ENCODE peak calls at places on chromosomes 12 and 14, in eight cellular contexts. Q is upper lobe of right lung, T is heart left ventricle, O is Peyer's patch, D is BE2C, H is HFF-Myc, L is endothelial cell, N is progenitor cell of endocrine pancreas. I is an unnamed sample.

GRCh38 chr12:27331299-27331926 is 1.2 kb upstream of the BMAL2 start:
- DNase-seq in L (no peak), Q (no peak), H (peak; percentile 72), O (no peak), T (no peak), D (no peak), N (no peak), I (peak; percentile 46)

GRCh38 chr14:37480446-37481290 is 114.4 kb downstream of the FOXA1 start:
- DNase-seq in H (peak; percentile 33), Q (no peak), T (no peak), N (no peak), L (no peak), O (no peak), D (no peak), I (no peak)

GRCh38 chr14:68926236-68926635 is 52.9 kb downstream of the ACTN1 start:
- DNase-seq in N (no peak), T (no peak), D (no peak), L (no peak), H (no peak), O (no peak), Q (no peak), I (no peak)

GRCh38 chr12:47905313-47905730 is 528 bp upstream of the VDR start:
- DNase-seq in H (no peak), L (peak; percentile 36), T (peak; percentile 57), Q (peak; percentile 89), N (peak; percentile 70), O (peak; percentile 84), D (no peak), I (no peak)

GRCh38 chr12:103705927-103706326 is 118.9 kb downstream of the STAB2 start:
- DNase-seq in N (no peak), D (no peak), O (no peak), T (no peak), Q (no peak), H (no peak), L (peak; percentile 7), I (no peak)

GRCh38 chr12:13135336-13136178 is 32.1 kb upstream of the GSG1 start:
- DNase-seq in H (no peak), L (no peak), D (no peak), Q (peak; percentile 93), T (no peak), O (no peak), N (no peak), I (no peak)

GRCh38 chr14:78975734-78976133 is 805.6 kb downstream of the NRXN3 start:
- DNase-seq in N (no peak), D (no peak), Q (no peak), L (no peak), O (no peak), T (no peak), H (no peak), I (no peak)

GRCh38 chr12:131883521-131883900 is 10.9 kb upstream of the ULK1 start:
- DNase-seq in T (no peak), L (no peak), Q (no peak), N (no peak), D (no peak), O (no peak), H (no peak), I (no peak)

GRCh38 chr12:92056290-92056689 is 89.4 kb downstream of the BTG1 start:
- DNase-seq in Q (no peak), N (no peak), L (no peak), T (no peak), D (no peak), H (no peak), O (no peak), I (no peak)

GRCh38 chr14:20723458-20723857 is 22.2 kb upstream of the EDDM3A start:
- DNase-seq in L (no peak), D (no peak), T (no peak), N (no peak), O (no peak), H (no peak), Q (no peak), I (no peak)

GRCh38 chr14:51319181-51319597 is 79.1 kb downstream of the TMX1 start:
- DNase-seq in T (no peak), D (no peak), N (no peak), Q (no peak), L (no peak), O (no peak), H (no peak), I (no peak)

GRCh38 chr12:118299791-118300460 is 72.8 kb downstream of the TAOK3 start:
- DNase-seq in O (no peak), L (no peak), Q (no peak), H (no peak), N (no peak), D (no peak), T (no peak), I (no peak)

GRCh38 chr14:33528655-33529054 is 422.2 kb downstream of the EGLN3 start:
- DNase-seq in N (no peak), T (no peak), D (no peak), Q (no peak), H (no peak), O (no peak), L (no peak), I (no peak)

GRCh38 chr14:55482936-55483605 is 42.7 kb upstream of the TBPL2 start:
- DNase-seq in L (no peak), N (no peak), O (no peak), D (no peak), Q (no peak), H (no peak), T (no peak), I (no peak)

GRCh38 chr14:74570696-74571095 is 41.3 kb downstream of the LTBP2 start:
- DNase-seq in O (no peak), T (no peak), H (no peak), Q (no peak), D (no peak), N (no peak), L (no peak), I (no peak)

GRCh38 chr14:61631044-61631692 is 64.1 kb upstream of the HIF1A start:
- DNase-seq in L (no peak), N (no peak), T (no peak), D (no peak), Q (no peak), O (no peak), H (no peak), I (no peak)

GRCh38 chr12:54890339-54890738 is 36.0 kb downstream of the MUCL1 start:
- DNase-seq in O (no peak), D (no peak), Q (no peak), N (no peak), H (no peak), T (no peak), L (no peak), I (no peak)

GRCh38 chr14:75837151-75837787 is 144.5 kb downstream of the TGFB3 start:
- DNase-seq in D (no peak), N (no peak), H (no peak), T (no peak), O (no peak), Q (no peak), L (no peak), I (no peak)

GRCh38 chr14:68978550-68978911 is 571 bp downstream of the ACTN1 start:
- DNase-seq in O (peak; percentile 69), T (peak; percentile 78), L (peak; percentile 71), H (no peak), N (peak; percentile 64), D (peak; percentile 64), Q (peak; percentile 91), I (no peak)

GRCh38 chr12:56565510-56566101 is 44.0 kb downstream of the RBMS2 start:
- DNase-seq in O (peak; percentile 84), H (peak; percentile 67), T (peak; percentile 90), N (no peak), L (peak; percentile 72), Q (peak; percentile 71), D (no peak), I (no peak)

GRCh38 chr12:25924535-25925001 is 33.9 kb upstream of the RASSF8 start:
- DNase-seq in Q (no peak), N (no peak), O (no peak), D (no peak), H (peak; percentile 12), T (no peak), L (no peak), I (no peak)

GRCh38 chr14:22225526-22226133 is 363.4 kb downstream of the DAD1 start:
- DNase-seq in Q (no peak), T (no peak), H (no peak), N (no peak), D (no peak), L (no peak), O (no peak), I (no peak)

GRCh38 chr14:55780156-55780946 is 200.3 kb downstream of the KTN1 start:
- DNase-seq in T (peak; percentile 40), Q (no peak), D (no peak), O (no peak), N (no peak), L (no peak), H (no peak), I (no peak)

DNA sequence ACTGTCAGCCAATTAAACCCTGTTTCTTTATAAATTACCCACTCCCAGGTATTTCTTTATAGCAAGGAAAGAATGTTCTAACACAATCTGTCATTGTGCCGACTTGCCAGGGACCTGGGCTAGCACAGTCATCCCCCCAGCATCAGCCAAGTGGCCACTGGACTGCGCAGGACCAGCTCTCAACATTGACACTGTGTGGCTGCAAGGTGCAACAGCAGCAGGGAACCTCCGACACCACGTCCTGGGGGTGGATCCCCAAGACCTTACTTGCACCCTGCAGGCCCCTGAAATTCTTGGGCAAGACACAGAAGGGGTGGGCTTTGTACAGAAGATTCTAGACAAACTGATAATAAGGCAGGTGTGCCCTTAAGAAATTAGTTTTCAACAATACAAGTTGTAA is 309.5 kb downstream of the GLT1D1 start:
- DNase-seq in T (no peak), Q (no peak), L (no peak), H (no peak), D (no peak), O (no peak), N (no peak), I (no peak)
- TF ChIP-seq CTCF in T (no peak), Q (no peak), L (no peak), H (no peak), D (no peak), O (no peak), N (no peak), I (no peak)

GRCh38 chr12:130752692-130753230 is 36.7 kb upstream of the RIMBP2 start:
- DNase-seq in Q (no peak), H (no peak), L (no peak), N (no peak), T (no peak), O (no peak), D (peak; percentile 80), I (no peak)
- TF ChIP-seq CTCF in Q (no peak), H (no peak), L (no peak), N (peak; percentile 39), T (no peak), O (no peak), D (peak; percentile 55), I (no peak)

DNA sequence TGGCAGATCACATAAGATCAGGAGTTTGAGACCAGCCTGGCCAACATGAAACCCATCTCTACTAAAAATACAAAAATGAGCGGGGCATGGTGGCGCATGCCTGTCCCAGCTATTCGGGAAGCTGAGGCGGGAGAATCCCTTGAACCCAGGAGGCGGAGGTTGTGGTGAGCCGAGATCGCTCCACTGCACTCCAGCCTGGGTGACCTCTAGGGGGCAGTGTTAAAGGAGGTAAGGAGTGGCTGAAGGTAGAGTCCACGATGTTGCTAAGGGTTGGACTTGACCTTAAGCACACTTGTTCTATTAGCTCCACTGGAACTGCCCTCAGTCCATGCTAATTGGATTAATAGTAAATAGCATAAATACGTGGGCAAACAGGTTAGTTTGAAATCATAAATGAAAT is 62.4 kb upstream of the PSMC1 start:
- DNase-seq in O (no peak), Q (no peak), H (no peak), L (peak; percentile 22), N (no peak), T (no peak), D (peak; percentile 27), I (no peak)
- TF ChIP-seq CTCF in O (no peak), Q (peak; percentile 39), H (peak; percentile 50), L (no peak), N (peak; percentile 38), T (no peak), D (peak; percentile 62), I (peak; percentile 52)

GRCh38 chr12:45234134-45234865 is 18.4 kb downstream of the ANO6 start:
- DNase-seq in O (no peak), H (peak; percentile 92), L (peak; percentile 12), T (peak; percentile 47), Q (no peak), N (no peak), D (peak; percentile 44), I (no peak)
- TF ChIP-seq CTCF in O (no peak), H (no peak), L (no peak), T (no peak), Q (no peak), N (no peak), D (no peak), I (no peak)

I was measured in CD14-positive monocyte.